ENCODE peak calls at places on chromosomes 3 and 15, in ten cellular contexts. One of them, this sample, is unnamed.

GRCh38 chr3:13689373-13690265 is 140.7 kb downstream of the FBLN2 start:
- DNase-seq in KBM-7: no peak
- DNase-seq in activated gamma-delta T cell: no peak
- DNase-seq in GM23248: no peak
- DNase-seq in transverse colon: no peak
- DNase-seq in amniotic stem cell: no peak
- DNase-seq in BJ: no peak
- DNase-seq in NCI-H510A treated with DMSO at 0.1 percent for 48 hours: no peak
- DNase-seq in dorsolateral prefrontal cortex: no peak
- DNase-seq in kidney glomerular epithelial cell: no peak
- DNase-seq in this sample: no peak

GRCh38 chr15:67105065-67105951 is 39.9 kb downstream of the SMAD3 start:
- DNase-seq in KBM-7: no peak
- DNase-seq in activated gamma-delta T cell: no peak
- DNase-seq in GM23248: peak; percentile 98
- DNase-seq in transverse colon: peak; percentile 58
- DNase-seq in amniotic stem cell: peak; percentile 87
- DNase-seq in BJ: peak; percentile 97
- DNase-seq in NCI-H510A treated with DMSO at 0.1 percent for 48 hours: no peak
- DNase-seq in dorsolateral prefrontal cortex: no peak
- DNase-seq in kidney glomerular epithelial cell: peak; percentile 95
- DNase-seq in this sample: no peak

GRCh38 chr3:123153821-123154323 is 47.9 kb upstream of the SEC22A start:
- DNase-seq in KBM-7: no peak
- DNase-seq in activated gamma-delta T cell: no peak
- DNase-seq in GM23248: no peak
- DNase-seq in transverse colon: no peak
- DNase-seq in amniotic stem cell: no peak
- DNase-seq in BJ: no peak
- DNase-seq in NCI-H510A treated with DMSO at 0.1 percent for 48 hours: no peak
- DNase-seq in dorsolateral prefrontal cortex: no peak
- DNase-seq in kidney glomerular epithelial cell: no peak
- DNase-seq in this sample: no peak

GRCh38 chr15:67746450-67746849 is 78.9 kb upstream of the SKOR1 start:
- DNase-seq in KBM-7: no peak
- DNase-seq in activated gamma-delta T cell: no peak
- DNase-seq in GM23248: no peak
- DNase-seq in transverse colon: no peak
- DNase-seq in amniotic stem cell: no peak
- DNase-seq in BJ: no peak
- DNase-seq in NCI-H510A treated with DMSO at 0.1 percent for 48 hours: no peak
- DNase-seq in dorsolateral prefrontal cortex: no peak
- DNase-seq in kidney glomerular epithelial cell: no peak
- DNase-seq in this sample: no peak

GRCh38 chr3:79653242-79653830 is 114.5 kb downstream of the ROBO1 start:
- DNase-seq in KBM-7: no peak
- DNase-seq in activated gamma-delta T cell: no peak
- DNase-seq in GM23248: no peak
- DNase-seq in transverse colon: no peak
- DNase-seq in amniotic stem cell: no peak
- DNase-seq in BJ: no peak
- DNase-seq in NCI-H510A treated with DMSO at 0.1 percent for 48 hours: no peak
- DNase-seq in dorsolateral prefrontal cortex: no peak
- DNase-seq in kidney glomerular epithelial cell: no peak
- DNase-seq in this sample: no peak

GRCh38 chr3:113685956-113686721 is 10.3 kb downstream of the USF3 start:
- DNase-seq in KBM-7: peak; percentile 59
- DNase-seq in activated gamma-delta T cell: no peak
- DNase-seq in GM23248: peak; percentile 46
- DNase-seq in transverse colon: no peak
- DNase-seq in amniotic stem cell: no peak
- DNase-seq in BJ: no peak
- DNase-seq in NCI-H510A treated with DMSO at 0.1 percent for 48 hours: no peak
- DNase-seq in dorsolateral prefrontal cortex: no peak
- DNase-seq in kidney glomerular epithelial cell: peak; percentile 58
- DNase-seq in this sample: no peak

GRCh38 chr15:28082891-28083688 is 16.0 kb downstream of the OCA2 start:
- DNase-seq in KBM-7: no peak
- DNase-seq in activated gamma-delta T cell: no peak
- DNase-seq in GM23248: no peak
- DNase-seq in transverse colon: peak; percentile 50
- DNase-seq in amniotic stem cell: no peak
- DNase-seq in BJ: no peak
- DNase-seq in NCI-H510A treated with DMSO at 0.1 percent for 48 hours: no peak
- DNase-seq in dorsolateral prefrontal cortex: no peak
- DNase-seq in kidney glomerular epithelial cell: no peak
- DNase-seq in this sample: no peak

GRCh38 chr15:52040167-52040900 is 21.3 kb downstream of the MAPK6 start:
- DNase-seq in KBM-7: peak; percentile 58
- DNase-seq in activated gamma-delta T cell: no peak
- DNase-seq in GM23248: peak; percentile 45
- DNase-seq in transverse colon: no peak
- DNase-seq in amniotic stem cell: no peak
- DNase-seq in BJ: no peak
- DNase-seq in NCI-H510A treated with DMSO at 0.1 percent for 48 hours: peak; percentile 55
- DNase-seq in dorsolateral prefrontal cortex: peak; percentile 51
- DNase-seq in kidney glomerular epithelial cell: peak; percentile 30
- DNase-seq in this sample: peak; percentile 22

GRCh38 chr3:48598323-48599076 is 3.4 kb upstream of the COL7A1 start:
- DNase-seq in KBM-7: peak; percentile 49
- DNase-seq in activated gamma-delta T cell: no peak
- DNase-seq in GM23248: peak; percentile 96
- DNase-seq in transverse colon: peak; percentile 41
- DNase-seq in amniotic stem cell: peak; percentile 95
- DNase-seq in BJ: peak; percentile 95
- DNase-seq in NCI-H510A treated with DMSO at 0.1 percent for 48 hours: no peak
- DNase-seq in dorsolateral prefrontal cortex: no peak
- DNase-seq in kidney glomerular epithelial cell: peak; percentile 21
- DNase-seq in this sample: no peak

GRCh38 chr15:84001655-84002054 is 233.9 kb upstream of the GOLGA6L4 start:
- DNase-seq in KBM-7: no peak
- DNase-seq in activated gamma-delta T cell: no peak
- DNase-seq in GM23248: no peak
- DNase-seq in transverse colon: no peak
- DNase-seq in amniotic stem cell: no peak
- DNase-seq in BJ: no peak
- DNase-seq in NCI-H510A treated with DMSO at 0.1 percent for 48 hours: no peak
- DNase-seq in dorsolateral prefrontal cortex: no peak
- DNase-seq in kidney glomerular epithelial cell: no peak
- DNase-seq in this sample: no peak

GRCh38 chr3:105422645-105423044 is 55.9 kb downstream of the ALCAM start:
- DNase-seq in KBM-7: no peak
- DNase-seq in activated gamma-delta T cell: no peak
- DNase-seq in GM23248: no peak
- DNase-seq in transverse colon: no peak
- DNase-seq in amniotic stem cell: no peak
- DNase-seq in BJ: no peak
- DNase-seq in NCI-H510A treated with DMSO at 0.1 percent for 48 hours: no peak
- DNase-seq in dorsolateral prefrontal cortex: no peak
- DNase-seq in kidney glomerular epithelial cell: no peak
- DNase-seq in this sample: no peak

GRCh38 chr15:56327721-56328502 is 37.3 kb upstream of the TEX9 start:
- DNase-seq in KBM-7: no peak
- DNase-seq in activated gamma-delta T cell: no peak
- DNase-seq in GM23248: peak; percentile 17
- DNase-seq in transverse colon: no peak
- DNase-seq in amniotic stem cell: no peak
- DNase-seq in BJ: no peak
- DNase-seq in NCI-H510A treated with DMSO at 0.1 percent for 48 hours: no peak
- DNase-seq in dorsolateral prefrontal cortex: no peak
- DNase-seq in kidney glomerular epithelial cell: no peak
- DNase-seq in this sample: no peak

GRCh38 chr15:58538901-58539300 is 107.1 kb downstream of the LIPC start:
- DNase-seq in KBM-7: no peak
- DNase-seq in activated gamma-delta T cell: no peak
- DNase-seq in GM23248: no peak
- DNase-seq in transverse colon: no peak
- DNase-seq in amniotic stem cell: no peak
- DNase-seq in BJ: no peak
- DNase-seq in NCI-H510A treated with DMSO at 0.1 percent for 48 hours: no peak
- DNase-seq in dorsolateral prefrontal cortex: no peak
- DNase-seq in kidney glomerular epithelial cell: no peak
- DNase-seq in this sample: no peak

GRCh38 chr3:30073622-30074021 is 532.8 kb upstream of the TGFBR2 start:
- DNase-seq in KBM-7: no peak
- DNase-seq in activated gamma-delta T cell: no peak
- DNase-seq in GM23248: peak; percentile 37
- DNase-seq in transverse colon: peak; percentile 54
- DNase-seq in amniotic stem cell: no peak
- DNase-seq in BJ: no peak
- DNase-seq in NCI-H510A treated with DMSO at 0.1 percent for 48 hours: no peak
- DNase-seq in dorsolateral prefrontal cortex: no peak
- DNase-seq in kidney glomerular epithelial cell: no peak
- DNase-seq in this sample: no peak

GRCh38 chr15:63475670-63476069 is 28.7 kb upstream of the USP3 start:
- DNase-seq in KBM-7: no peak
- DNase-seq in activated gamma-delta T cell: no peak
- DNase-seq in GM23248: no peak
- DNase-seq in transverse colon: no peak
- DNase-seq in amniotic stem cell: no peak
- DNase-seq in BJ: no peak
- DNase-seq in NCI-H510A treated with DMSO at 0.1 percent for 48 hours: no peak
- DNase-seq in dorsolateral prefrontal cortex: no peak
- DNase-seq in kidney glomerular epithelial cell: no peak
- DNase-seq in this sample: no peak

GRCh38 chr3:193987186-193987585 is 148.8 kb upstream of the HES1 start:
- DNase-seq in KBM-7: no peak
- DNase-seq in activated gamma-delta T cell: no peak
- DNase-seq in GM23248: peak; percentile 33
- DNase-seq in transverse colon: no peak
- DNase-seq in amniotic stem cell: no peak
- DNase-seq in BJ: no peak
- DNase-seq in NCI-H510A treated with DMSO at 0.1 percent for 48 hours: no peak
- DNase-seq in dorsolateral prefrontal cortex: no peak
- DNase-seq in kidney glomerular epithelial cell: no peak
- DNase-seq in this sample: no peak

GRCh38 chr15:43329222-43329959 is 982 bp downstream of the LCMT2 start:
- DNase-seq in KBM-7: no peak
- DNase-seq in activated gamma-delta T cell: peak; percentile 16
- DNase-seq in GM23248: peak; percentile 79
- DNase-seq in transverse colon: peak; percentile 29
- DNase-seq in amniotic stem cell: peak; percentile 6
- DNase-seq in BJ: no peak
- DNase-seq in NCI-H510A treated with DMSO at 0.1 percent for 48 hours: no peak
- DNase-seq in dorsolateral prefrontal cortex: peak; percentile 31
- DNase-seq in kidney glomerular epithelial cell: no peak
- DNase-seq in this sample: no peak

GRCh38 chr3:130442284-130442683 is 74.7 kb upstream of the COL6A6 start:
- DNase-seq in KBM-7: no peak
- DNase-seq in activated gamma-delta T cell: no peak
- DNase-seq in GM23248: no peak
- DNase-seq in transverse colon: no peak
- DNase-seq in amniotic stem cell: no peak
- DNase-seq in BJ: no peak
- DNase-seq in NCI-H510A treated with DMSO at 0.1 percent for 48 hours: no peak
- DNase-seq in dorsolateral prefrontal cortex: no peak
- DNase-seq in kidney glomerular epithelial cell: no peak
- DNase-seq in this sample: no peak

GRCh38 chr3:79199966-79200365 is 567.8 kb downstream of the ROBO1 start:
- DNase-seq in KBM-7: no peak
- DNase-seq in activated gamma-delta T cell: no peak
- DNase-seq in GM23248: no peak
- DNase-seq in transverse colon: no peak
- DNase-seq in amniotic stem cell: no peak
- DNase-seq in BJ: no peak
- DNase-seq in NCI-H510A treated with DMSO at 0.1 percent for 48 hours: no peak
- DNase-seq in dorsolateral prefrontal cortex: no peak
- DNase-seq in kidney glomerular epithelial cell: no peak
- DNase-seq in this sample: no peak

GRCh38 chr15:74789741-74790079 is 7.8 kb downstream of the CSK start:
- DNase-seq in KBM-7: no peak
- DNase-seq in activated gamma-delta T cell: no peak
- DNase-seq in GM23248: no peak
- DNase-seq in transverse colon: no peak
- DNase-seq in amniotic stem cell: no peak
- DNase-seq in BJ: no peak
- DNase-seq in NCI-H510A treated with DMSO at 0.1 percent for 48 hours: no peak
- DNase-seq in dorsolateral prefrontal cortex: no peak
- DNase-seq in kidney glomerular epithelial cell: no peak
- DNase-seq in this sample: no peak

GRCh38 chr3:111808439-111808838 is 50.6 kb upstream of the PHLDB2 start:
- DNase-seq in KBM-7: no peak
- DNase-seq in activated gamma-delta T cell: no peak
- DNase-seq in GM23248: peak; percentile 55
- DNase-seq in transverse colon: no peak
- DNase-seq in amniotic stem cell: no peak
- DNase-seq in BJ: no peak
- DNase-seq in NCI-H510A treated with DMSO at 0.1 percent for 48 hours: no peak
- DNase-seq in dorsolateral prefrontal cortex: no peak
- DNase-seq in kidney glomerular epithelial cell: no peak
- DNase-seq in this sample: no peak

GRCh38 chr15:49471733-49472132 is 48.7 kb downstream of the FGF7 start:
- DNase-seq in KBM-7: no peak
- DNase-seq in activated gamma-delta T cell: no peak
- DNase-seq in GM23248: no peak
- DNase-seq in transverse colon: peak; percentile 8
- DNase-seq in amniotic stem cell: no peak
- DNase-seq in BJ: no peak
- DNase-seq in NCI-H510A treated with DMSO at 0.1 percent for 48 hours: no peak
- DNase-seq in dorsolateral prefrontal cortex: no peak
- DNase-seq in kidney glomerular epithelial cell: no peak
- DNase-seq in this sample: no peak

GRCh38 chr3:9385209-9385936 is 12.0 kb upstream of the SETD5 start:
- DNase-seq in KBM-7: no peak
- DNase-seq in activated gamma-delta T cell: no peak
- DNase-seq in GM23248: no peak
- DNase-seq in transverse colon: no peak
- DNase-seq in amniotic stem cell: no peak
- DNase-seq in BJ: no peak
- DNase-seq in NCI-H510A treated with DMSO at 0.1 percent for 48 hours: no peak
- DNase-seq in dorsolateral prefrontal cortex: no peak
- DNase-seq in kidney glomerular epithelial cell: no peak
- DNase-seq in this sample: no peak

GRCh38 chr15:50758712-50759205 is 6.7 kb downstream of the SPPL2A start:
- DNase-seq in KBM-7: no peak
- DNase-seq in activated gamma-delta T cell: no peak
- DNase-seq in GM23248: peak; percentile 32
- DNase-seq in transverse colon: no peak
- DNase-seq in amniotic stem cell: no peak
- DNase-seq in BJ: no peak
- DNase-seq in NCI-H510A treated with DMSO at 0.1 percent for 48 hours: no peak
- DNase-seq in dorsolateral prefrontal cortex: no peak
- DNase-seq in kidney glomerular epithelial cell: peak; percentile 19
- DNase-seq in this sample: no peak

GRCh38 chr3:11717768-11718581 is 74.3 kb upstream of the VGLL4 start:
- DNase-seq in KBM-7: no peak
- DNase-seq in activated gamma-delta T cell: no peak
- DNase-seq in GM23248: peak; percentile 69
- DNase-seq in transverse colon: no peak
- DNase-seq in amniotic stem cell: peak; percentile 31
- DNase-seq in BJ: no peak
- DNase-seq in NCI-H510A treated with DMSO at 0.1 percent for 48 hours: peak; percentile 24
- DNase-seq in dorsolateral prefrontal cortex: no peak
- DNase-seq in kidney glomerular epithelial cell: peak; percentile 63
- DNase-seq in this sample: no peak

GRCh38 chr3:157785071-157785826 is 282.0 kb upstream of the VEPH1 start:
- DNase-seq in KBM-7: no peak
- DNase-seq in activated gamma-delta T cell: no peak
- DNase-seq in GM23248: peak; percentile 95
- DNase-seq in transverse colon: no peak
- DNase-seq in amniotic stem cell: peak; percentile 86
- DNase-seq in BJ: peak; percentile 81
- DNase-seq in NCI-H510A treated with DMSO at 0.1 percent for 48 hours: no peak
- DNase-seq in dorsolateral prefrontal cortex: no peak
- DNase-seq in kidney glomerular epithelial cell: peak; percentile 79
- DNase-seq in this sample: no peak

GRCh38 chr3:186280737-186281136 is 81.3 kb downstream of the DGKG start:
- DNase-seq in KBM-7: peak; percentile 35
- DNase-seq in activated gamma-delta T cell: no peak
- DNase-seq in GM23248: no peak
- DNase-seq in transverse colon: no peak
- DNase-seq in amniotic stem cell: no peak
- DNase-seq in BJ: no peak
- DNase-seq in NCI-H510A treated with DMSO at 0.1 percent for 48 hours: no peak
- DNase-seq in dorsolateral prefrontal cortex: no peak
- DNase-seq in kidney glomerular epithelial cell: no peak
- DNase-seq in this sample: no peak

GRCh38 chr3:11464356-11464755 is 179.4 kb downstream of the VGLL4 start:
- DNase-seq in KBM-7: no peak
- DNase-seq in activated gamma-delta T cell: no peak
- DNase-seq in GM23248: no peak
- DNase-seq in transverse colon: no peak
- DNase-seq in amniotic stem cell: no peak
- DNase-seq in BJ: no peak
- DNase-seq in NCI-H510A treated with DMSO at 0.1 percent for 48 hours: no peak
- DNase-seq in dorsolateral prefrontal cortex: no peak
- DNase-seq in kidney glomerular epithelial cell: no peak
- DNase-seq in this sample: no peak